ENCODE peak calls at places on chromosome 19, in five cellular contexts. J is right cardiac atrium, V is HAP-1, K is neural progenitor cell, O is astrocyte of the cerebellum. P is an unnamed sample.

GRCh38 chr19:8085606-8086464 is 33.3 kb downstream of the CCL25 start:
- DNase-seq in J (no peak), V (peak), O (no peak), K (peak), P (no peak)

GRCh38 chr19:38952395-38953165 is 21.8 kb downstream of the MRPS12 start:
- DNase-seq in J (no peak), V (peak), K (peak), O (no peak), P (no peak)

GRCh38 chr19:15562861-15563260 is 52.2 kb upstream of the CYP4F8 start:
- DNase-seq in J (no peak), K (no peak), V (peak), O (no peak), P (no peak)

GRCh38 chr19:34253711-34254551 is 423 bp upstream of the GARRE1 start:
- DNase-seq in K (peak), J (peak), V (no peak), O (no peak), P (no peak)

GRCh38 chr19:2270157-2270571 is 11.8 kb downstream of the PEAK3 start:
- DNase-seq in K (peak), O (no peak), J (peak), V (peak), P (no peak)

GRCh38 chr19:33905473-33905936 is 108.8 kb downstream of the KCTD15 start:
- DNase-seq in V (no peak), K (peak), O (no peak), J (peak), P (no peak)

GRCh38 chr19:47713046-47714021 is at the start of gene EHD2:
- DNase-seq in K (peak), O (no peak), J (peak), V (peak), P (no peak)

GRCh38 chr19:13850910-13851753 is 25.8 kb upstream of the NANOS3 start:
- DNase-seq in J (peak), V (no peak), O (peak), K (no peak), P (peak)

GRCh38 chr19:3671680-3672574 is 28.3 kb downstream of the PIP5K1C start:
- DNase-seq in J (peak), K (no peak), O (no peak), V (no peak), P (no peak)

GRCh38 chr19:46480409-46480808 is 9.0 kb upstream of the PNMA8A start:
- DNase-seq in K (peak), J (no peak), O (no peak), V (peak), P (peak)

GRCh38 chr19:11481777-11482383 is 1.0 kb upstream of the ELAVL3 start:
- DNase-seq in J (peak), K (peak), O (no peak), V (peak), P (peak)

GRCh38 chr19:3543150-3544053 is 4.4 kb downstream of the TEKTIP1 start:
- DNase-seq in K (no peak), O (no peak), V (no peak), J (peak), P (no peak)

GRCh38 chr19:33409035-33409434 is 35.5 kb downstream of the CEBPG start:
- DNase-seq in O (no peak), K (no peak), V (no peak), J (no peak), P (no peak)

GRCh38 chr19:8361921-8362793 is 1.8 kb upstream of the ANGPTL4 start:
- DNase-seq in J (peak), K (no peak), V (no peak), O (peak), P (peak)

GRCh38 chr19:44640518-44640917 is 3.2 kb upstream of the PVR start:
- DNase-seq in O (no peak), V (no peak), K (no peak), J (no peak), P (no peak)

GRCh38 chr19:11168568-11168967 is 13.0 kb upstream of the SPC24 start:
- DNase-seq in V (no peak), J (no peak), O (peak), K (no peak), P (peak)

GRCh38 chr19:44539236-44539819 is 9.9 kb upstream of the CEACAM20 start:
- DNase-seq in O (no peak), K (no peak), V (no peak), J (no peak), P (no peak)

GRCh38 chr19:409515-410242 is 732 bp upstream of the C2CD4C start:
- DNase-seq in J (peak), K (no peak), O (no peak), V (no peak), P (no peak)

GRCh38 chr19:45768644-45769053 is 403 bp downstream of the SIX5 start:
- DNase-seq in K (peak), O (no peak), V (peak), J (peak), P (no peak)

GRCh38 chr19:3895788-3896187 is 15.3 kb downstream of the ATCAY start:
- DNase-seq in K (no peak), V (no peak), J (no peak), O (no peak), P (no peak)

GRCh38 chr19:55638864-55639359 is 1.9 kb upstream of the ZNF580 start:
- DNase-seq in K (peak), V (peak), O (no peak), J (peak), P (no peak)

GRCh38 chr19:13036366-13036976 is 41.2 kb downstream of the NFIX start:
- DNase-seq in V (peak), K (no peak), O (no peak), J (peak), P (no peak)

DNA sequence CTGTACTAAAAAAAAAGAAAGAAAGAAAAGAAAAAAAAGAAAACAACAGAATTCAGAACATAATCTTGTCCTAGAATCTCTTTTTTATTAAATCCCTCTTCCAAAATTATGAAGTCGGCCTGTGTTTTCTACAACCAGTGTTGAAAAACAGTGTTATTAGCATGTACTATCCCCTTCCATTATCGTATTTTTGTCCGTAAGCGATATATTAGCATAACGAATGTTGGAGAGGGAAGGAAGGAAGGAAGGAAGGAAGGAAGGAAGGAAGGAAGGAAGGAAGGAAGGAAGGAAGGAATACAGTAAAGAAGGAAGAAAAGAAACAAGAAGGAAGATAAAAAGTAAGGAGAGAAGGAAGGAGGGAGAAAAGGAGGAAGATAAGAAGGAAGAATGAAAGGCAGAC is 393.0 kb upstream of the TSHZ3 start:
- DNase-seq in O (no peak), K (no peak), J (no peak), V (no peak), P (no peak)
- H3K4me3 ChIP-seq in O (no peak), K (no peak), J (no peak), V (no peak), P (no peak)

GRCh38 chr19:6058411-6059201 is 51.7 kb downstream of the RFX2 start:
- DNase-seq in V (no peak), K (no peak), J (no peak), O (no peak), P (no peak)
- H3K4me3 ChIP-seq in V (no peak), K (no peak), J (no peak), O (no peak), P (no peak)

GRCh38 chr19:17985037-17985818 is 18.3 kb downstream of the KCNN1 start:
- DNase-seq in J (no peak), V (peak), K (no peak), O (no peak), P (no peak)
- H3K4me3 ChIP-seq in J (no peak), V (no peak), K (no peak), O (no peak), P (no peak)

GRCh38 chr19:53882391-53883050 is 524 bp downstream of the PRKCG start:
- DNase-seq in V (no peak), J (no peak), K (no peak), O (no peak), P (no peak)
- H3K4me3 ChIP-seq in V (peak), J (peak), K (peak), O (peak), P (peak)

P was measured in skeletal muscle cell.